ENCODE peak calls at places on chromosomes 13 and 19, in eight cellular contexts. One of them, this sample, is unnamed.
A peak's percentile ranks its signal among the peaks of the same experiment; 100 is the strongest.

GRCh38 chr13:98994896-98995295 is 17.0 kb upstream of the DOCK9 start:
- DNase-seq in stimulated activated CD4-positive, alpha-beta T cell treated with anti-CD3 and anti-CD28 coated beads, TNF-alpha, amount 100 ng/mL, for 24 hours: no peak
- DNase-seq in hippocampal formation: no peak
- DNase-seq in fibroblast of lung: no peak
- DNase-seq in ascending aorta: no peak
- DNase-seq in cardiac fibroblast: no peak
- DNase-seq in naive thymus-derived CD4-positive, alpha-beta T cell: peak; percentile 83
- DNase-seq in activated T-helper 1 cell treated with anti-CD3 and anti-CD28 coated beads, Interleukin-2, amount 50 U/mL, for 16 hours: no peak
- DNase-seq in this sample: no peak

GRCh38 chr19:7469654-7470285 is 19.1 kb downstream of the PEX11G start:
- DNase-seq in cardiac fibroblast: no peak
- DNase-seq in fibroblast of lung: no peak
- DNase-seq in activated T-helper 1 cell treated with anti-CD3 and anti-CD28 coated beads, Interleukin-2, amount 50 U/mL, for 16 hours: no peak
- DNase-seq in stimulated activated CD4-positive, alpha-beta T cell treated with anti-CD3 and anti-CD28 coated beads, TNF-alpha, amount 100 ng/mL, for 24 hours: no peak
- DNase-seq in ascending aorta: no peak
- DNase-seq in hippocampal formation: no peak
- DNase-seq in naive thymus-derived CD4-positive, alpha-beta T cell: no peak
- DNase-seq in this sample: no peak

GRCh38 chr13:35791191-35791902 is 314.9 kb upstream of the MAB21L1 start:
- DNase-seq in naive thymus-derived CD4-positive, alpha-beta T cell: no peak
- DNase-seq in stimulated activated CD4-positive, alpha-beta T cell treated with anti-CD3 and anti-CD28 coated beads, TNF-alpha, amount 100 ng/mL, for 24 hours: no peak
- DNase-seq in activated T-helper 1 cell treated with anti-CD3 and anti-CD28 coated beads, Interleukin-2, amount 50 U/mL, for 16 hours: no peak
- DNase-seq in cardiac fibroblast: peak; percentile 87
- DNase-seq in ascending aorta: no peak
- DNase-seq in hippocampal formation: no peak
- DNase-seq in fibroblast of lung: peak; percentile 54
- DNase-seq in this sample: no peak

GRCh38 chr13:42173789-42174343 is 98.1 kb upstream of the AKAP11 start:
- DNase-seq in stimulated activated CD4-positive, alpha-beta T cell treated with anti-CD3 and anti-CD28 coated beads, TNF-alpha, amount 100 ng/mL, for 24 hours: no peak
- DNase-seq in cardiac fibroblast: no peak
- DNase-seq in ascending aorta: no peak
- DNase-seq in hippocampal formation: no peak
- DNase-seq in fibroblast of lung: peak; percentile 38
- DNase-seq in activated T-helper 1 cell treated with anti-CD3 and anti-CD28 coated beads, Interleukin-2, amount 50 U/mL, for 16 hours: no peak
- DNase-seq in naive thymus-derived CD4-positive, alpha-beta T cell: no peak
- DNase-seq in this sample: no peak

GRCh38 chr19:2415281-2415972 is 12.0 kb downstream of the TIMM13 start:
- DNase-seq in activated T-helper 1 cell treated with anti-CD3 and anti-CD28 coated beads, Interleukin-2, amount 50 U/mL, for 16 hours: no peak
- DNase-seq in stimulated activated CD4-positive, alpha-beta T cell treated with anti-CD3 and anti-CD28 coated beads, TNF-alpha, amount 100 ng/mL, for 24 hours: no peak
- DNase-seq in cardiac fibroblast: no peak
- DNase-seq in hippocampal formation: no peak
- DNase-seq in fibroblast of lung: no peak
- DNase-seq in ascending aorta: no peak
- DNase-seq in naive thymus-derived CD4-positive, alpha-beta T cell: no peak
- DNase-seq in this sample: no peak

GRCh38 chr13:110179116-110179857 is 127.7 kb downstream of the COL4A1 start:
- DNase-seq in fibroblast of lung: no peak
- DNase-seq in hippocampal formation: no peak
- DNase-seq in activated T-helper 1 cell treated with anti-CD3 and anti-CD28 coated beads, Interleukin-2, amount 50 U/mL, for 16 hours: no peak
- DNase-seq in naive thymus-derived CD4-positive, alpha-beta T cell: no peak
- DNase-seq in stimulated activated CD4-positive, alpha-beta T cell treated with anti-CD3 and anti-CD28 coated beads, TNF-alpha, amount 100 ng/mL, for 24 hours: no peak
- DNase-seq in cardiac fibroblast: no peak
- DNase-seq in ascending aorta: no peak
- DNase-seq in this sample: no peak

GRCh38 chr19:984165-984967 is at the start of gene WDR18:
- DNase-seq in cardiac fibroblast: peak; percentile 89
- DNase-seq in ascending aorta: peak; percentile 57
- DNase-seq in activated T-helper 1 cell treated with anti-CD3 and anti-CD28 coated beads, Interleukin-2, amount 50 U/mL, for 16 hours: peak; percentile 73
- DNase-seq in fibroblast of lung: peak; percentile 83
- DNase-seq in naive thymus-derived CD4-positive, alpha-beta T cell: peak; percentile 74
- DNase-seq in hippocampal formation: peak; percentile 93
- DNase-seq in stimulated activated CD4-positive, alpha-beta T cell treated with anti-CD3 and anti-CD28 coated beads, TNF-alpha, amount 100 ng/mL, for 24 hours: peak; percentile 85
- DNase-seq in this sample: peak; percentile 93

GRCh38 chr13:36029171-36029570 is 102.0 kb downstream of the DCLK1 start:
- DNase-seq in fibroblast of lung: peak; percentile 65
- DNase-seq in hippocampal formation: no peak
- DNase-seq in naive thymus-derived CD4-positive, alpha-beta T cell: no peak
- DNase-seq in ascending aorta: no peak
- DNase-seq in stimulated activated CD4-positive, alpha-beta T cell treated with anti-CD3 and anti-CD28 coated beads, TNF-alpha, amount 100 ng/mL, for 24 hours: no peak
- DNase-seq in activated T-helper 1 cell treated with anti-CD3 and anti-CD28 coated beads, Interleukin-2, amount 50 U/mL, for 16 hours: no peak
- DNase-seq in cardiac fibroblast: peak; percentile 82
- DNase-seq in this sample: no peak

GRCh38 chr19:39438270-39438934 is 2.7 kb upstream of the RPS16 start:
- DNase-seq in fibroblast of lung: no peak
- DNase-seq in hippocampal formation: no peak
- DNase-seq in stimulated activated CD4-positive, alpha-beta T cell treated with anti-CD3 and anti-CD28 coated beads, TNF-alpha, amount 100 ng/mL, for 24 hours: no peak
- DNase-seq in ascending aorta: no peak
- DNase-seq in cardiac fibroblast: peak; percentile 64
- DNase-seq in naive thymus-derived CD4-positive, alpha-beta T cell: no peak
- DNase-seq in activated T-helper 1 cell treated with anti-CD3 and anti-CD28 coated beads, Interleukin-2, amount 50 U/mL, for 16 hours: no peak
- DNase-seq in this sample: no peak

GRCh38 chr13:50928609-50929274 is 19.2 kb downstream of the RNASEH2B start:
- DNase-seq in fibroblast of lung: no peak
- DNase-seq in activated T-helper 1 cell treated with anti-CD3 and anti-CD28 coated beads, Interleukin-2, amount 50 U/mL, for 16 hours: no peak
- DNase-seq in naive thymus-derived CD4-positive, alpha-beta T cell: no peak
- DNase-seq in stimulated activated CD4-positive, alpha-beta T cell treated with anti-CD3 and anti-CD28 coated beads, TNF-alpha, amount 100 ng/mL, for 24 hours: no peak
- DNase-seq in cardiac fibroblast: no peak
- DNase-seq in hippocampal formation: no peak
- DNase-seq in ascending aorta: no peak
- DNase-seq in this sample: no peak

GRCh38 chr19:47176627-47177090 is 46.0 kb downstream of the SAE1 start:
- DNase-seq in ascending aorta: no peak
- DNase-seq in fibroblast of lung: peak; percentile 83
- DNase-seq in naive thymus-derived CD4-positive, alpha-beta T cell: peak; percentile 79
- DNase-seq in stimulated activated CD4-positive, alpha-beta T cell treated with anti-CD3 and anti-CD28 coated beads, TNF-alpha, amount 100 ng/mL, for 24 hours: peak; percentile 22
- DNase-seq in hippocampal formation: no peak
- DNase-seq in cardiac fibroblast: peak; percentile 96
- DNase-seq in activated T-helper 1 cell treated with anti-CD3 and anti-CD28 coated beads, Interleukin-2, amount 50 U/mL, for 16 hours: no peak
- DNase-seq in this sample: no peak

GRCh38 chr13:110454227-110454859 is 107.2 kb downstream of the RAB20 start:
- DNase-seq in cardiac fibroblast: no peak
- DNase-seq in ascending aorta: no peak
- DNase-seq in activated T-helper 1 cell treated with anti-CD3 and anti-CD28 coated beads, Interleukin-2, amount 50 U/mL, for 16 hours: no peak
- DNase-seq in stimulated activated CD4-positive, alpha-beta T cell treated with anti-CD3 and anti-CD28 coated beads, TNF-alpha, amount 100 ng/mL, for 24 hours: no peak
- DNase-seq in naive thymus-derived CD4-positive, alpha-beta T cell: no peak
- DNase-seq in hippocampal formation: no peak
- DNase-seq in fibroblast of lung: no peak
- DNase-seq in this sample: no peak

GRCh38 chr13:53038993-53039392 is 10.4 kb downstream of the OLFM4 start:
- DNase-seq in fibroblast of lung: no peak
- DNase-seq in stimulated activated CD4-positive, alpha-beta T cell treated with anti-CD3 and anti-CD28 coated beads, TNF-alpha, amount 100 ng/mL, for 24 hours: no peak
- DNase-seq in ascending aorta: no peak
- DNase-seq in naive thymus-derived CD4-positive, alpha-beta T cell: no peak
- DNase-seq in cardiac fibroblast: no peak
- DNase-seq in activated T-helper 1 cell treated with anti-CD3 and anti-CD28 coated beads, Interleukin-2, amount 50 U/mL, for 16 hours: no peak
- DNase-seq in hippocampal formation: no peak
- DNase-seq in this sample: no peak

GRCh38 chr13:104015646-104016396 is 949.6 kb upstream of the SLC10A2 start:
- DNase-seq in naive thymus-derived CD4-positive, alpha-beta T cell: no peak
- DNase-seq in ascending aorta: no peak
- DNase-seq in stimulated activated CD4-positive, alpha-beta T cell treated with anti-CD3 and anti-CD28 coated beads, TNF-alpha, amount 100 ng/mL, for 24 hours: no peak
- DNase-seq in cardiac fibroblast: peak; percentile 73
- DNase-seq in hippocampal formation: no peak
- DNase-seq in activated T-helper 1 cell treated with anti-CD3 and anti-CD28 coated beads, Interleukin-2, amount 50 U/mL, for 16 hours: no peak
- DNase-seq in fibroblast of lung: peak; percentile 88
- DNase-seq in this sample: no peak

GRCh38 chr13:51961493-51962403 is 49.5 kb downstream of the ATP7B start:
- DNase-seq in ascending aorta: no peak
- DNase-seq in naive thymus-derived CD4-positive, alpha-beta T cell: no peak
- DNase-seq in stimulated activated CD4-positive, alpha-beta T cell treated with anti-CD3 and anti-CD28 coated beads, TNF-alpha, amount 100 ng/mL, for 24 hours: no peak
- DNase-seq in cardiac fibroblast: no peak
- DNase-seq in hippocampal formation: no peak
- DNase-seq in fibroblast of lung: no peak
- DNase-seq in activated T-helper 1 cell treated with anti-CD3 and anti-CD28 coated beads, Interleukin-2, amount 50 U/mL, for 16 hours: no peak
- DNase-seq in this sample: no peak

GRCh38 chr19:58453743-58454142 is 2.3 kb downstream of the ZNF324B start:
- DNase-seq in fibroblast of lung: no peak
- DNase-seq in hippocampal formation: no peak
- DNase-seq in naive thymus-derived CD4-positive, alpha-beta T cell: no peak
- DNase-seq in cardiac fibroblast: no peak
- DNase-seq in ascending aorta: no peak
- DNase-seq in activated T-helper 1 cell treated with anti-CD3 and anti-CD28 coated beads, Interleukin-2, amount 50 U/mL, for 16 hours: no peak
- DNase-seq in stimulated activated CD4-positive, alpha-beta T cell treated with anti-CD3 and anti-CD28 coated beads, TNF-alpha, amount 100 ng/mL, for 24 hours: no peak
- DNase-seq in this sample: no peak

GRCh38 chr13:99332456-99332855 is 25.3 kb upstream of the GPR183 start:
- DNase-seq in ascending aorta: no peak
- DNase-seq in activated T-helper 1 cell treated with anti-CD3 and anti-CD28 coated beads, Interleukin-2, amount 50 U/mL, for 16 hours: no peak
- DNase-seq in hippocampal formation: no peak
- DNase-seq in fibroblast of lung: no peak
- DNase-seq in naive thymus-derived CD4-positive, alpha-beta T cell: no peak
- DNase-seq in cardiac fibroblast: no peak
- DNase-seq in stimulated activated CD4-positive, alpha-beta T cell treated with anti-CD3 and anti-CD28 coated beads, TNF-alpha, amount 100 ng/mL, for 24 hours: no peak
- DNase-seq in this sample: no peak

GRCh38 chr19:45211751-45212381 is 33.3 kb downstream of the BLOC1S3 start:
- DNase-seq in ascending aorta: no peak
- DNase-seq in hippocampal formation: no peak
- DNase-seq in naive thymus-derived CD4-positive, alpha-beta T cell: no peak
- DNase-seq in cardiac fibroblast: no peak
- DNase-seq in fibroblast of lung: no peak
- DNase-seq in activated T-helper 1 cell treated with anti-CD3 and anti-CD28 coated beads, Interleukin-2, amount 50 U/mL, for 16 hours: no peak
- DNase-seq in stimulated activated CD4-positive, alpha-beta T cell treated with anti-CD3 and anti-CD28 coated beads, TNF-alpha, amount 100 ng/mL, for 24 hours: no peak
- DNase-seq in this sample: no peak

GRCh38 chr13:102291587-102292218 is 110.1 kb downstream of the FGF14 start:
- DNase-seq in activated T-helper 1 cell treated with anti-CD3 and anti-CD28 coated beads, Interleukin-2, amount 50 U/mL, for 16 hours: no peak
- DNase-seq in naive thymus-derived CD4-positive, alpha-beta T cell: no peak
- DNase-seq in fibroblast of lung: peak; percentile 77
- DNase-seq in cardiac fibroblast: peak; percentile 39
- DNase-seq in ascending aorta: no peak
- DNase-seq in hippocampal formation: no peak
- DNase-seq in stimulated activated CD4-positive, alpha-beta T cell treated with anti-CD3 and anti-CD28 coated beads, TNF-alpha, amount 100 ng/mL, for 24 hours: no peak
- DNase-seq in this sample: no peak

GRCh38 chr19:19642506-19643157 is 825 bp downstream of the GMIP start:
- DNase-seq in activated T-helper 1 cell treated with anti-CD3 and anti-CD28 coated beads, Interleukin-2, amount 50 U/mL, for 16 hours: no peak
- DNase-seq in hippocampal formation: no peak
- DNase-seq in cardiac fibroblast: peak; percentile 9
- DNase-seq in fibroblast of lung: no peak
- DNase-seq in naive thymus-derived CD4-positive, alpha-beta T cell: no peak
- DNase-seq in stimulated activated CD4-positive, alpha-beta T cell treated with anti-CD3 and anti-CD28 coated beads, TNF-alpha, amount 100 ng/mL, for 24 hours: no peak
- DNase-seq in ascending aorta: no peak
- DNase-seq in this sample: no peak

GRCh38 chr13:84896128-84896527 is 903.1 kb downstream of the SLITRK6 start:
- DNase-seq in ascending aorta: no peak
- DNase-seq in hippocampal formation: peak; percentile 12
- DNase-seq in stimulated activated CD4-positive, alpha-beta T cell treated with anti-CD3 and anti-CD28 coated beads, TNF-alpha, amount 100 ng/mL, for 24 hours: no peak
- DNase-seq in fibroblast of lung: peak; percentile 80
- DNase-seq in activated T-helper 1 cell treated with anti-CD3 and anti-CD28 coated beads, Interleukin-2, amount 50 U/mL, for 16 hours: no peak
- DNase-seq in naive thymus-derived CD4-positive, alpha-beta T cell: peak; percentile 15
- DNase-seq in cardiac fibroblast: peak; percentile 74
- DNase-seq in this sample: no peak

GRCh38 chr13:69947577-69947976 is 160.0 kb upstream of the ATXN8OS start:
- DNase-seq in naive thymus-derived CD4-positive, alpha-beta T cell: no peak
- DNase-seq in cardiac fibroblast: no peak
- DNase-seq in hippocampal formation: no peak
- DNase-seq in stimulated activated CD4-positive, alpha-beta T cell treated with anti-CD3 and anti-CD28 coated beads, TNF-alpha, amount 100 ng/mL, for 24 hours: no peak
- DNase-seq in ascending aorta: no peak
- DNase-seq in activated T-helper 1 cell treated with anti-CD3 and anti-CD28 coated beads, Interleukin-2, amount 50 U/mL, for 16 hours: no peak
- DNase-seq in fibroblast of lung: no peak
- DNase-seq in this sample: no peak

GRCh38 chr19:55032170-55032569 is 5.9 kb downstream of the GP6 start:
- DNase-seq in cardiac fibroblast: no peak
- DNase-seq in activated T-helper 1 cell treated with anti-CD3 and anti-CD28 coated beads, Interleukin-2, amount 50 U/mL, for 16 hours: no peak
- DNase-seq in naive thymus-derived CD4-positive, alpha-beta T cell: no peak
- DNase-seq in stimulated activated CD4-positive, alpha-beta T cell treated with anti-CD3 and anti-CD28 coated beads, TNF-alpha, amount 100 ng/mL, for 24 hours: no peak
- DNase-seq in hippocampal formation: no peak
- DNase-seq in fibroblast of lung: no peak
- DNase-seq in ascending aorta: no peak
- DNase-seq in this sample: no peak

GRCh38 chr13:76620036-76620435 is 266.2 kb downstream of the KCTD12 start:
- DNase-seq in naive thymus-derived CD4-positive, alpha-beta T cell: no peak
- DNase-seq in activated T-helper 1 cell treated with anti-CD3 and anti-CD28 coated beads, Interleukin-2, amount 50 U/mL, for 16 hours: no peak
- DNase-seq in ascending aorta: no peak
- DNase-seq in cardiac fibroblast: peak; percentile 77
- DNase-seq in hippocampal formation: no peak
- DNase-seq in stimulated activated CD4-positive, alpha-beta T cell treated with anti-CD3 and anti-CD28 coated beads, TNF-alpha, amount 100 ng/mL, for 24 hours: no peak
- DNase-seq in fibroblast of lung: no peak
- DNase-seq in this sample: no peak

GRCh38 chr19:29842471-29843179 is 30.8 kb downstream of the CCNE1 start:
- DNase-seq in cardiac fibroblast: no peak
- DNase-seq in stimulated activated CD4-positive, alpha-beta T cell treated with anti-CD3 and anti-CD28 coated beads, TNF-alpha, amount 100 ng/mL, for 24 hours: no peak
- DNase-seq in activated T-helper 1 cell treated with anti-CD3 and anti-CD28 coated beads, Interleukin-2, amount 50 U/mL, for 16 hours: no peak
- DNase-seq in hippocampal formation: no peak
- DNase-seq in fibroblast of lung: no peak
- DNase-seq in naive thymus-derived CD4-positive, alpha-beta T cell: no peak
- DNase-seq in ascending aorta: no peak
- DNase-seq in this sample: no peak

GRCh38 chr13:113186061-113186900 is 22.2 kb downstream of the PCID2 start:
- DNase-seq in cardiac fibroblast: no peak
- DNase-seq in fibroblast of lung: no peak
- DNase-seq in ascending aorta: no peak
- DNase-seq in hippocampal formation: no peak
- DNase-seq in activated T-helper 1 cell treated with anti-CD3 and anti-CD28 coated beads, Interleukin-2, amount 50 U/mL, for 16 hours: no peak
- DNase-seq in naive thymus-derived CD4-positive, alpha-beta T cell: no peak
- DNase-seq in stimulated activated CD4-positive, alpha-beta T cell treated with anti-CD3 and anti-CD28 coated beads, TNF-alpha, amount 100 ng/mL, for 24 hours: no peak
- DNase-seq in this sample: no peak

GRCh38 chr13:114248011-114248410 is 13.3 kb downstream of the CDC16 start:
- DNase-seq in naive thymus-derived CD4-positive, alpha-beta T cell: no peak
- DNase-seq in cardiac fibroblast: no peak
- DNase-seq in hippocampal formation: no peak
- DNase-seq in fibroblast of lung: no peak
- DNase-seq in ascending aorta: no peak
- DNase-seq in stimulated activated CD4-positive, alpha-beta T cell treated with anti-CD3 and anti-CD28 coated beads, TNF-alpha, amount 100 ng/mL, for 24 hours: no peak
- DNase-seq in activated T-helper 1 cell treated with anti-CD3 and anti-CD28 coated beads, Interleukin-2, amount 50 U/mL, for 16 hours: no peak
- DNase-seq in this sample: no peak